ENCODE peak calls at places on chromosome 15, in seven cellular contexts. H is left lung, W is HEK293T, B is HCEC 1CT, G is non-pigmented ciliary epithelial cell, X is NCI-H774, S is nucleus accumbens. K is an unnamed sample.

GRCh38 chr15:29871401-29871800 is 49.1 kb upstream of the TJP1 start:
- DNase-seq in H (no peak), W (no peak), B (no peak), G (no peak), X (no peak), S (no peak), K (no peak)

GRCh38 chr15:25792128-25792527 is 71.0 kb downstream of the ATP10A start:
- DNase-seq in H (peak; percentile 21), W (no peak), B (no peak), G (no peak), X (no peak), S (no peak), K (no peak)

GRCh38 chr15:72379856-72380255 is 4.0 kb upstream of the HEXA start:
- DNase-seq in H (no peak), W (no peak), B (no peak), G (no peak), X (no peak), S (no peak), K (no peak)

GRCh38 chr15:78064544-78064943 is 13.0 kb downstream of the TBC1D2B start:
- DNase-seq in H (no peak), W (no peak), B (no peak), G (no peak), X (no peak), S (no peak), K (no peak)

GRCh38 chr15:72421484-72421883 is 23.4 kb downstream of the TMEM202 start:
- DNase-seq in H (no peak), W (no peak), B (peak; percentile 30), G (no peak), X (no peak), S (no peak), K (no peak)

GRCh38 chr15:32657198-32657886 is 15.8 kb downstream of the SCG5 start:
- DNase-seq in H (no peak), W (no peak), B (no peak), G (no peak), X (peak; percentile 30), S (no peak), K (no peak)

GRCh38 chr15:90583471-90584252 is 53.9 kb downstream of the CRTC3 start:
- DNase-seq in H (no peak), W (no peak), B (no peak), G (no peak), X (no peak), S (peak; percentile 75), K (no peak)

GRCh38 chr15:75650908-75651809 is 3.4 kb downstream of the SNX33 start:
- DNase-seq in H (no peak), W (no peak), B (peak; percentile 49), G (no peak), X (no peak), S (no peak), K (no peak)

GRCh38 chr15:63156708-63157065 is 590 bp downstream of the RPS27L start:
- DNase-seq in H (no peak), W (peak; percentile 14), B (peak; percentile 51), G (no peak), X (no peak), S (peak; percentile 65), K (no peak)

GRCh38 chr15:33059184-33059583 is 135.3 kb downstream of the FMN1 start:
- DNase-seq in H (no peak), W (no peak), B (peak; percentile 64), G (no peak), X (no peak), S (no peak), K (peak; percentile 35)

GRCh38 chr15:64695571-64695992 is 79.8 kb downstream of the RBPMS2 start:
- DNase-seq in H (no peak), W (no peak), B (no peak), G (no peak), X (no peak), S (no peak), K (no peak)

GRCh38 chr15:85752591-85752990 is 42.1 kb downstream of the KLHL25 start:
- DNase-seq in H (peak; percentile 45), W (no peak), B (no peak), G (no peak), X (no peak), S (no peak), K (no peak)

GRCh38 chr15:94205366-94205765 is 26.0 kb upstream of the MCTP2 start:
- DNase-seq in H (peak; percentile 36), W (no peak), B (no peak), G (no peak), X (no peak), S (no peak), K (peak; percentile 79)

GRCh38 chr15:101004986-101005747 is 86.0 kb downstream of the LRRK1 start:
- DNase-seq in H (no peak), W (no peak), B (no peak), G (no peak), X (no peak), S (no peak), K (no peak)

GRCh38 chr15:96354731-96355560 is 24.4 kb downstream of the NR2F2 start:
- DNase-seq in H (no peak), W (no peak), B (peak; percentile 88), G (no peak), X (no peak), S (no peak), K (peak; percentile 75)

GRCh38 chr15:28992996-28993719 is 107.4 kb downstream of the APBA2 start:
- DNase-seq in H (no peak), W (no peak), B (peak; percentile 57), G (no peak), X (no peak), S (no peak), K (no peak)

GRCh38 chr15:33675246-33675645 is 293.1 kb upstream of the CHRM5 start:
- DNase-seq in H (no peak), W (peak; percentile 24), B (peak; percentile 8), G (no peak), X (no peak), S (no peak), K (peak; percentile 6)

K was measured in stromal cell of bone marrow.